ENCODE peak calls at places on chromosomes 6 and 20, in six cellular contexts. J is GM23248; X is activated naive CD4-positive, alpha-beta T cell; G is stimulated activated CD4-positive, alpha-beta T cell treated with anti-CD3 and anti-CD28 coated beads, TNF-alpha, amount 100 ng/mL, for 1 hour; U is lung microvascular endothelial cell; C is bronchial epithelial cell. P is an unnamed sample.

GRCh38 chr20:13098720-13099355 is 90.1 kb downstream of the SPTLC3 start:
- DNase-seq in J (no peak), X (no peak), G (no peak), U (no peak), C (no peak), P (no peak)

GRCh38 chr6:126268087-126268486 is 71.8 kb upstream of the CENPW start:
- DNase-seq in J (no peak), X (no peak), G (no peak), U (no peak), C (no peak), P (no peak)

GRCh38 chr6:2630362-2630761 is 120.4 kb downstream of the MYLK4 start:
- DNase-seq in J (peak; percentile 95), X (no peak), G (no peak), U (peak; percentile 95), C (peak; percentile 98), P (peak; percentile 92)

GRCh38 chr20:51884561-51884960 is 82.2 kb upstream of the SALL4 start:
- DNase-seq in J (peak; percentile 56), X (no peak), G (no peak), U (no peak), C (no peak), P (peak; percentile 21)

GRCh38 chr6:33190504-33191107 is 1.7 kb downstream of the COL11A2 start:
- DNase-seq in J (no peak), X (no peak), G (no peak), U (no peak), C (no peak), P (no peak)

GRCh38 chr6:14269434-14269833 is 151.9 kb downstream of the CD83 start:
- DNase-seq in J (no peak), X (no peak), G (no peak), U (no peak), C (no peak), P (no peak)

GRCh38 chr6:131789219-131789618 is 18.6 kb upstream of the ENPP1 start:
- DNase-seq in J (peak; percentile 33), X (no peak), G (no peak), U (no peak), C (no peak), P (no peak)

GRCh38 chr6:168618546-168619315 is 177.7 kb downstream of the SMOC2 start:
- DNase-seq in J (no peak), X (no peak), G (no peak), U (no peak), C (no peak), P (no peak)

GRCh38 chr6:148979006-148979901 is 232.4 kb downstream of the UST start:
- DNase-seq in J (peak; percentile 15), X (no peak), G (no peak), U (no peak), C (no peak), P (no peak)

GRCh38 chr6:41239467-41240159 is 11.5 kb downstream of the TREML4 start:
- DNase-seq in J (no peak), X (no peak), G (no peak), U (no peak), C (no peak), P (no peak)

GRCh38 chr20:63946986-63947637 is 9.1 kb downstream of the UCKL1 start:
- DNase-seq in J (no peak), X (no peak), G (no peak), U (no peak), C (no peak), P (no peak)

GRCh38 chr6:16355238-16355637 is 116.9 kb downstream of the GMPR start:
- DNase-seq in J (no peak), X (no peak), G (no peak), U (no peak), C (no peak), P (no peak)

GRCh38 chr20:46157625-46158024 is 39.5 kb downstream of the CD40 start:
- DNase-seq in J (no peak), X (no peak), G (no peak), U (no peak), C (no peak), P (no peak)

GRCh38 chr6:106063448-106063850 is 22.7 kb upstream of the PRDM1 start:
- DNase-seq in J (peak; percentile 62), X (no peak), G (no peak), U (no peak), C (peak; percentile 90), P (peak; percentile 3)

GRCh38 chr6:113674075-113674474 is 183.1 kb upstream of the MARCKS start:
- DNase-seq in J (no peak), X (no peak), G (no peak), U (no peak), C (no peak), P (no peak)

GRCh38 chr6:117494694-117495318 is 12.3 kb downstream of the DCBLD1 start:
- DNase-seq in J (no peak), X (no peak), G (no peak), U (peak; percentile 22), C (peak; percentile 38), P (peak; percentile 33)

GRCh38 chr6:34602318-34603111 is 46.4 kb upstream of the SPDEF start:
- DNase-seq in J (no peak), X (no peak), G (no peak), U (no peak), C (peak; percentile 48), P (no peak)

GRCh38 chr20:62872184-62872862 is 10.7 kb upstream of the TCFL5 start:
- DNase-seq in J (no peak), X (no peak), G (no peak), U (no peak), C (no peak), P (no peak)

GRCh38 chr6:139030539-139030938 is 2.0 kb downstream of the ABRACL start:
- DNase-seq in J (no peak), X (no peak), G (no peak), U (no peak), C (no peak), P (no peak)

GRCh38 chr6:65637289-65638046 is 69.6 kb downstream of the EYS start:
- DNase-seq in J (no peak), X (no peak), G (no peak), U (peak; percentile 0), C (no peak), P (no peak)

GRCh38 chr20:62737971-62738881 is 29.6 kb downstream of the NTSR1 start:
- DNase-seq in J (no peak), X (no peak), G (no peak), U (no peak), C (no peak), P (no peak)

GRCh38 chr6:110874880-110875547 is 429 bp downstream of the AMD1 start:
- DNase-seq in J (peak; percentile 68), X (peak; percentile 47), G (peak; percentile 22), U (peak; percentile 52), C (no peak), P (no peak)

GRCh38 chr6:231779-232178 is 60.5 kb upstream of the DUSP22 start:
- DNase-seq in J (no peak), X (no peak), G (no peak), U (no peak), C (no peak), P (no peak)

GRCh38 chr20:61989741-61990140 is 75.9 kb downstream of the TAF4 start:
- DNase-seq in J (no peak), X (no peak), G (no peak), U (no peak), C (no peak), P (no peak)

GRCh38 chr6:139129284-139129683 is 5.6 kb upstream of the HECA start:
- DNase-seq in J (no peak), X (no peak), G (no peak), U (no peak), C (no peak), P (peak; percentile 50)

GRCh38 chr6:109441069-109441816 is 719 bp downstream of the SMPD2 start:
- DNase-seq in J (peak; percentile 79), X (no peak), G (no peak), U (peak; percentile 58), C (peak; percentile 56), P (peak; percentile 54)

GRCh38 chr20:24112360-24112759 is 123.8 kb upstream of the GGTLC1 start:
- DNase-seq in J (no peak), X (no peak), G (no peak), U (no peak), C (no peak), P (no peak)

GRCh38 chr6:282867-283416 is 9.3 kb upstream of the DUSP22 start:
- DNase-seq in J (no peak), X (no peak), G (no peak), U (no peak), C (no peak), P (no peak)

GRCh38 chr6:43088654-43089056 is 12.5 kb downstream of the PTK7 start:
- DNase-seq in J (peak; percentile 48), X (no peak), G (no peak), U (no peak), C (peak; percentile 98), P (no peak)

GRCh38 chr20:7742479-7742878 is 197.8 kb downstream of the HAO1 start:
- DNase-seq in J (peak; percentile 64), X (no peak), G (no peak), U (peak; percentile 91), C (peak; percentile 83), P (peak; percentile 82)

GRCh38 chr6:137277971-137278602 is 58.9 kb upstream of the IFNGR1 start:
- DNase-seq in J (peak; percentile 89), X (no peak), G (no peak), U (peak; percentile 40), C (peak; percentile 72), P (peak; percentile 54)